ENCODE peak calls at places on chromosomes 11 and 22, in eight cellular contexts. N is A549, I is IMR-90, R is foreskin fibroblast, K is fibroblast of villous mesenchyme, J is HFF-Myc, L is endodermal cell, S is transverse colon. Q is an unnamed sample.

GRCh38 chr11:86497310-86497709 is 122.6 kb downstream of the CCDC81 start:
- DNase-seq in N (no peak), I (peak), R (peak), K (no peak), J (no peak), L (no peak), S (no peak), Q (peak)

GRCh38 chr11:45024846-45025623 is 74.4 kb upstream of the TP53I11 start:
- DNase-seq in N (no peak), I (no peak), R (no peak), K (no peak), J (no peak), L (peak), S (no peak), Q (no peak)

GRCh38 chr11:106306942-106307341 is 229.5 kb downstream of the AASDHPPT start:
- DNase-seq in N (no peak), I (no peak), R (peak), K (no peak), J (no peak), L (no peak), S (no peak), Q (no peak)

GRCh38 chr11:15969281-15969680 is 387.1 kb downstream of the SOX6 start:
- DNase-seq in N (peak), I (peak), R (peak), K (peak), J (peak), L (peak), S (peak), Q (peak)

GRCh38 chr22:39699631-39700348 is 129.2 kb downstream of the CACNA1I start:
- DNase-seq in N (no peak), I (no peak), R (no peak), K (no peak), J (no peak), L (no peak), S (no peak), Q (no peak)

GRCh38 chr11:119103793-119104192 is 2.1 kb upstream of the DPAGT1 start:
- DNase-seq in N (no peak), I (no peak), R (no peak), K (no peak), J (no peak), L (no peak), S (no peak), Q (no peak)

GRCh38 chr11:68038226-68038717 is 553 bp upstream of the TCIRG1 start:
- DNase-seq in N (no peak), I (no peak), R (no peak), K (no peak), J (no peak), L (peak), S (no peak), Q (no peak)

GRCh38 chr11:48095779-48096470 is 115.6 kb downstream of the PTPRJ start:
- DNase-seq in N (no peak), I (no peak), R (no peak), K (no peak), J (no peak), L (no peak), S (no peak), Q (peak)

GRCh38 chr11:76234704-76235232 is 28.5 kb upstream of the WNT11 start:
- DNase-seq in N (peak), I (no peak), R (peak), K (no peak), J (no peak), L (no peak), S (no peak), Q (no peak)

GRCh38 chr11:133064152-133064877 is 468.0 kb downstream of the OPCML start:
- DNase-seq in N (peak), I (peak), R (peak), K (no peak), J (no peak), L (peak), S (peak), Q (peak)

GRCh38 chr22:48284671-48285070 is 1522.2 kb downstream of the TBC1D22A start:
- DNase-seq in N (no peak), I (no peak), R (no peak), K (no peak), J (no peak), L (no peak), S (no peak), Q (no peak)

GRCh38 chr11:124150684-124151083 is 32.5 kb upstream of the OR10D3 start:
- DNase-seq in N (no peak), I (no peak), R (no peak), K (no peak), J (no peak), L (no peak), S (no peak), Q (no peak)

GRCh38 chr22:17570851-17571631 is 7.7 kb downstream of the SLC25A18 start:
- DNase-seq in N (no peak), I (peak), R (peak), K (peak), J (no peak), L (peak), S (peak), Q (peak)

GRCh38 chr11:119993732-119994131 is 144.2 kb downstream of the TRIM29 start:
- DNase-seq in N (no peak), I (no peak), R (no peak), K (no peak), J (no peak), L (no peak), S (peak), Q (no peak)

GRCh38 chr11:7098235-7098832 is 9.5 kb downstream of the RBMXL2 start:
- DNase-seq in N (peak), I (peak), R (peak), K (peak), J (peak), L (no peak), S (no peak), Q (peak)

GRCh38 chr11:99244613-99245012 is 223.9 kb downstream of the CNTN5 start:
- DNase-seq in N (no peak), I (peak), R (no peak), K (no peak), J (no peak), L (no peak), S (no peak), Q (no peak)

GRCh38 chr11:118180300-118180703 is 3.9 kb upstream of the SCN2B start:
- DNase-seq in N (no peak), I (no peak), R (peak), K (no peak), J (no peak), L (peak), S (peak), Q (peak)

GRCh38 chr11:11640996-11641395 is 19.2 kb upstream of the GALNT18 start:
- DNase-seq in N (no peak), I (no peak), R (no peak), K (no peak), J (no peak), L (no peak), S (no peak), Q (no peak)

GRCh38 chr11:10725114-10725906 is 25.7 kb upstream of the CTR9 start:
- DNase-seq in N (no peak), I (peak), R (peak), K (peak), J (no peak), L (no peak), S (no peak), Q (peak)

GRCh38 chr22:19844423-19845368 is 10.0 kb downstream of the GNB1L start:
- DNase-seq in N (no peak), I (peak), R (peak), K (peak), J (no peak), L (peak), S (no peak), Q (peak)

GRCh38 chr11:8649361-8649760 is 33.1 kb downstream of the TRIM66 start:
- DNase-seq in N (no peak), I (peak), R (peak), K (peak), J (no peak), L (no peak), S (no peak), Q (peak)

GRCh38 chr11:8096575-8096974 is 15.6 kb downstream of the TUB start:
- DNase-seq in N (no peak), I (no peak), R (no peak), K (no peak), J (no peak), L (no peak), S (no peak), Q (no peak)

GRCh38 chr11:108333403-108333899 is 110.6 kb downstream of the ATM start:
- DNase-seq in N (no peak), I (no peak), R (no peak), K (no peak), J (no peak), L (no peak), S (no peak), Q (no peak)

GRCh38 chr22:46652930-46653331 is 32.7 kb downstream of the GRAMD4 start:
- DNase-seq in N (no peak), I (peak), R (no peak), K (peak), J (no peak), L (no peak), S (no peak), Q (no peak)

GRCh38 chr11:72725731-72726042 is 26.5 kb downstream of the ARAP1 start:
- DNase-seq in N (no peak), I (no peak), R (no peak), K (no peak), J (no peak), L (no peak), S (no peak), Q (no peak)

GRCh38 chr22:49826603-49827306 is 918 bp downstream of the BRD1 start:
- DNase-seq in N (no peak), I (peak), R (peak), K (peak), J (no peak), L (peak), S (peak), Q (peak)

GRCh38 chr22:50014655-50015401 is 2.3 kb upstream of the IL17REL start:
- DNase-seq in N (no peak), I (no peak), R (no peak), K (no peak), J (no peak), L (peak), S (peak), Q (no peak)

DNA sequence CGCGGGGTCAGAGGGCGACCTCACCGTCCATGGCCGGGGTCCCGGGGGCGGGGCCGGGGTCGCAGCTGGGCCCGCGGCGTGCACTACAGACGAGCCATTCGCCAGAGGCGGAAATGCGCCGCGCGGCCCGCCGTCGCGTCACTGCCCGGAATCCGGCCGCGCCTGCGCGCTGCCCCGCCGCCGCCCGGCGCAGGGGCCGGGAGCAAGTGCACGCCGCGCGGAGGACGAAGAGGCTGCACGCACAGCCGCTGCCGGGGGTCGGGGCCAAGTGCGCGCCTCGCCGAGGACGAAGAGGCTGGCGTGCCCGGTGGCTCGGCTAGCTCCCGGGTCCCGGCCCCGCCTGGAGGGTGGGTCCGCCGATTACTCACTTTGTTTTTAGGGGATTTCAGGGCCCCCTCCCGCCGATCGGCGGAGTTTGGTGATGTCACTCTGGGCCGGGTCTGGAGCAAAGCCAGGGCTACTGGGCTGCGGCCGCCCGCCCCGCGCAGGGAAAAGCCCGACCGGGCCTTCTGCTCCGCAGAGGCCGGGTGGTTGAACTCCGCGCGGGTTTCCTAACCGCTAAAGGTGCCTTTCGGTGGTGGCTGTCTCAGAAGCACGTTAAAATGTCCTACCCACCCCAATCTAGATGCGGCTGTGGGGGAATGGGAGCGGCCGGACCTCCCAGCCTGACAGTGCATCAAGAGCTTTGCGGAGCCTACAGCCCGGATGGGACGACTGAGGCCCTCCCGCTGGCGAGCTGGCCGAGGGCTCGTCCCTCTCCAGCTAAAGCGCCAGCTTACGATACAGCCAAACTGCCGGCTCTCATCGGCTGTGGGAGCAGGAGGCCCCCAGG is at the start of gene RELA:
- DNase-seq in N (peak), I (peak), R (peak), K (peak), J (peak), L (peak), S (peak), Q (peak)
- TF ChIP-seq CTCF in N (no peak), I (no peak), R (no peak), K (no peak), J (no peak), L (no peak), S (no peak), Q (no peak)

GRCh38 chr11:112150517-112150916 is 13.4 kb downstream of the IL18 start:
- DNase-seq in N (no peak), I (no peak), R (no peak), K (no peak), J (no peak), L (no peak), S (no peak), Q (no peak)
- H3K4me3 ChIP-seq in N (no peak), I (no peak), R (no peak), K (no peak), J (no peak), L (no peak), S (no peak), Q (no peak)

GRCh38 chr11:22478169-22478568 is 140.0 kb downstream of the SLC17A6 start:
- DNase-seq in N (no peak), I (no peak), R (no peak), K (no peak), J (no peak), L (no peak), S (no peak), Q (no peak)
- TF ChIP-seq CTCF in N (no peak), I (no peak), R (no peak), K (no peak), J (no peak), L (no peak), S (no peak), Q (no peak)

GRCh38 chr11:60951909-60952741 is at the start of gene SLC15A3:
- DNase-seq in N (no peak), I (peak), R (peak), K (peak), J (no peak), L (peak), S (peak), Q (peak)
- H3K4me3 ChIP-seq in N (no peak), I (peak), R (peak), K (peak), J (peak), L (no peak), S (peak), Q (peak)

DNA sequence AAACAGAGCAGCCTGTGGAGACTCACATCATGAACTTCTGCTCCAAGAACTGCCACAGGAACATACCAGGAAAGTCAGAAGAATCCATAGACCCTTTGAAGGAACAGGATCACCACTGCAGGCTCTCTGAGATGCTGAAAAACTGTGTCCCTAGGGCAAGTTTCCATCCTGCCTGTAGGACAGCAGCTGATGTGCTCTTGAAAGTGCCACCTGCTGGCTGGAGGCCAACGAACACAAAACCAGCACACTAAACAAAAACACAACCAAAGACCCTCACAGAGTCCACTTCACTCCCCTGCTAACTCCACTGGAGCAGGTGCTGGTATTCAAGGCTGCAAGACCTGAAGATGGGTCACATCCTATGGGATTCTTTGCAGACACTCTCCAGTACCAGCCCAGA is 12.0 kb upstream of the NXPE1 start:
- DNase-seq in N (no peak), I (no peak), R (no peak), K (no peak), J (no peak), L (peak), S (no peak), Q (no peak)
- TF ChIP-seq CTCF in N (no peak), I (no peak), R (no peak), K (no peak), J (no peak), L (peak), S (no peak), Q (no peak)

DNA sequence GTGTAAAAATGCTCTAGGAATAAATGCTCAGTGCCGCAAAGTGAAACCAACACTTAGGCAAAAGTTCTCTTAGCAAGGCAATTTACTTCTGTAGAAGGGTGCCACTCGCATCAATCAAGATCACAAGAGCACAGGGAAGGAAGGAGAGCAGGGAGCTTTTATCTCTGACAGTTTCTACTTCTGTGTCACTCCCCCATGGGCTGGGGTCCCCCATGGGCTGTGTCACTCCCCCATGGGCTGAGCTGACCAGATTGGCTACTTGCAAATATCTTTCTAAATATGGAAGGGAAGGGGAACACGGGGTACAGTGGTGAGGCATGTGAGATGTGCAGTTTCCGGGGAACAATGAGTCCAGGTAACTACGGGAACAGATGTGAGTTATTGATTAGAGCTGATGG is 397 bp downstream of the OR52N2 start:
- DNase-seq in N (no peak), I (no peak), R (no peak), K (peak), J (no peak), L (no peak), S (no peak), Q (no peak)
- H3K4me3 ChIP-seq in N (peak), I (peak), R (peak), K (peak), J (peak), L (no peak), S (peak), Q (peak)

DNA sequence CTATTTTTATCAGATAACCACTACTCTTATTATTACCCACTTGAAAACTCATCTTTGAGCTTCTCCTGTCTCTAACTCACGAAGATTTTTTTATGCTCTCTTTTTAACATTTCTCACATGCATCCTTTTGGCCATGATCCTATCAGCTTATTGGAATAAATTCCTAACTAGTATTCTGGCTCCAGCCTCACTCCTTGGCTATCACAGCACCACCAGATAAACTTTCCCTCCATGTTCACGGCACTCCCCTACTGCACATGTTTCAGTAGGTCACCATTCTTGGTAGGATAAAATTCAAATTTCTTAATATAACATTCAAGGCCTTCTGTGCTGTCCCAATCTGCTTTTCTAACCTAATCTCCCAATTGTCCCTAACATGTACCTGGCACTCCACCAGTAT is 186.6 kb upstream of the UBASH3B start:
- DNase-seq in N (no peak), I (no peak), R (no peak), K (no peak), J (no peak), L (no peak), S (no peak), Q (no peak)
- TF ChIP-seq CTCF in N (no peak), I (no peak), R (no peak), K (no peak), J (no peak), L (no peak), S (no peak), Q (no peak)

GRCh38 chr22:38456272-38456837 is 1.4 kb upstream of the KCNJ4 start:
- DNase-seq in N (no peak), I (no peak), R (no peak), K (no peak), J (no peak), L (no peak), S (no peak), Q (no peak)
- H3K4me3 ChIP-seq in N (peak), I (no peak), R (no peak), K (no peak), J (no peak), L (no peak), S (no peak), Q (no peak)

DNA sequence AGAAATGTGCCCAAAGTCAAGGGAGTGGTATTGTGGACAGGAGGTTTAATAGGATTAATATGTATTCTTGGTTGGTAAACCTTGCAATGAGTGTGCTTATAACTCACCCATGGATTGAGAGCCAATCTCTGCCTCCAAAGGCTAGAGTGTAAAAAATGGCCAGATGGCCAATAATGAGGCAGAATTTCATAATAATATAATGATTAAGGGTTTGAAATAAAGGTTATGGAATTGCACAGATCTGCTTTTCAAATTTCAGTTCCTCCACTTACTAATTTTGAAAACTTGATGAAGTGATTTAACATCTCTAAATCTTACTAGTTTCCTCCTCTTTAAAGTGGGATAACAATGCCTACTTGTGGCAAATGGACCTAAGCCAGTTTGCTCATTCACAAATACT is 94.8 kb downstream of the BDNF start:
- DNase-seq in N (no peak), I (no peak), R (no peak), K (no peak), J (no peak), L (no peak), S (no peak), Q (no peak)
- TF ChIP-seq CTCF in N (no peak), I (no peak), R (no peak), K (no peak), J (no peak), L (no peak), S (no peak), Q (no peak)

GRCh38 chr11:128497057-128497957 is 90.1 kb downstream of the ETS1 start:
- DNase-seq in N (peak), I (peak), R (peak), K (peak), J (peak), L (peak), S (no peak), Q (peak)

GRCh38 chr11:128494418-128495332 is 92.7 kb downstream of the ETS1 start:
- DNase-seq in N (no peak), I (no peak), R (no peak), K (no peak), J (no peak), L (no peak), S (no peak), Q (no peak)

GRCh38 chr11:128498846-128499245 is 88.5 kb downstream of the ETS1 start:
- DNase-seq in N (no peak), I (peak), R (no peak), K (peak), J (no peak), L (no peak), S (no peak), Q (peak)

GRCh38 chr11:128496684-128497056 is 90.7 kb downstream of the ETS1 start:
- DNase-seq in N (peak), I (no peak), R (no peak), K (no peak), J (no peak), L (peak), S (no peak), Q (no peak)

DNA sequence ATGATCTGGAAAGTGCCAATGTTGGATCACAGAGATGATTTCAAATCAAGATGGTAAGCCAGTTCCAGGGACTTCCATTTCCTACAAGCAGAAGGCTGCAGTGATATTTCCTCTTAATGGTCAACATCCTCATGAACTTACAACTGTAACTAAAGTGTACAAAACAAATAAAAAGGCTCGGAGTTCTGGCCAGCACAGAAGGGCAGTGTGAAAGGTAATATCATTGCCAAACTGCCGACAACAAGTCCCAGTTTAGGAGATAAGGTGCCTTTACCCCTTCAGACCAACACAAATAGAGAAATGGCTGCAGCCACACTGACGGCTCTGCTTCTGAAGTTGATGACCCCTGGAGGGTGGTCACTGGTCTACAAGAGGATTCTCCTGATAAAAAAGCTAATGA is 91.1 kb downstream of the ETS1 start:
- DNase-seq in N (no peak), I (no peak), R (no peak), K (no peak), J (no peak), L (no peak), S (no peak), Q (no peak)
- H3K4me3 ChIP-seq in N (peak), I (no peak), R (peak), K (no peak), J (peak), L (no peak), S (no peak), Q (peak)

Q was measured in AG10803.